ENCODE peak calls at places on chromosomes 4 and X, in six cellular contexts. Y is GM12891, X is H1, M is K562, L is HepG2, B is GM12878. K is an unnamed sample.

GRCh38 chr4:73943555-73943954 is 38.3 kb downstream of the PF4 start:
- DNase-seq in Y (no peak), X (peak), M (no peak), L (no peak), B (no peak), K (no peak)

GRCh38 chr4:139555073-139555704 is 830 bp downstream of the SETD7 start:
- DNase-seq in Y (peak), X (peak), M (peak), L (no peak), B (no peak), K (peak)

GRCh38 chr4:38967260-38968095 is 64.7 kb downstream of the TMEM156 start:
- DNase-seq in Y (no peak), X (no peak), M (no peak), L (peak), B (no peak), K (no peak)

GRCh38 chrX:47239199-47239598 is 6.4 kb downstream of the USP11 start:
- DNase-seq in Y (no peak), X (no peak), M (no peak), L (no peak), B (no peak), K (no peak)

GRCh38 chr4:9898596-9899345 is 117.3 kb downstream of the DRD5 start:
- DNase-seq in Y (peak), X (peak), M (no peak), L (peak), B (no peak), K (no peak)

GRCh38 chr4:3489451-3489962 is 26.4 kb downstream of the DOK7 start:
- DNase-seq in Y (no peak), X (no peak), M (no peak), L (no peak), B (no peak), K (no peak)

GRCh38 chrX:103404225-103405008 is 28.1 kb downstream of the BEX3 start:
- DNase-seq in Y (peak), X (peak), M (peak), L (peak), B (peak), K (no peak)

GRCh38 chr4:87354168-87355102 is 31.8 kb upstream of the HSD17B13 start:
- DNase-seq in Y (no peak), X (no peak), M (no peak), L (no peak), B (no peak), K (no peak)

GRCh38 chr4:113708250-113708649 is 53.3 kb downstream of the CAMK2D start:
- DNase-seq in Y (no peak), X (no peak), M (no peak), L (no peak), B (no peak), K (no peak)

GRCh38 chr4:13547563-13548041 is 3.3 kb upstream of the NKX3-2 start:
- DNase-seq in Y (peak), X (peak), M (no peak), L (no peak), B (no peak), K (peak)

GRCh38 chr4:86497980-86498379 is 96.1 kb upstream of the PTPN13 start:
- DNase-seq in Y (no peak), X (no peak), M (no peak), L (no peak), B (no peak), K (no peak)

GRCh38 chrX:100615015-100615414 is 21.6 kb downstream of the TSPAN6 start:
- DNase-seq in Y (no peak), X (no peak), M (no peak), L (peak), B (peak), K (no peak)

GRCh38 chr4:162510115-162510514 is 346.3 kb upstream of the FSTL5 start:
- DNase-seq in Y (no peak), X (no peak), M (no peak), L (no peak), B (no peak), K (no peak)

GRCh38 chrX:71577682-71578081 is 555 bp upstream of the GCNA start:
- DNase-seq in Y (no peak), X (no peak), M (peak), L (no peak), B (no peak), K (no peak)

GRCh38 chr4:128162434-128162833 is 101.3 kb downstream of the LARP1B start:
- DNase-seq in Y (no peak), X (no peak), M (no peak), L (no peak), B (no peak), K (no peak)

GRCh38 chrX:437636-438390 is 51.1 kb upstream of the PPP2R3B start:
- DNase-seq in Y (no peak), X (no peak), M (no peak), L (no peak), B (no peak), K (no peak)

GRCh38 chrX:153793291-153793690 is 884 bp downstream of the IDH3G start:
- DNase-seq in Y (no peak), X (no peak), M (peak), L (no peak), B (no peak), K (no peak)

GRCh38 chrX:153794897-153795816 is 689 bp downstream of the SSR4 start:
- DNase-seq in Y (no peak), X (no peak), M (peak), L (no peak), B (no peak), K (no peak)

GRCh38 chrX:153791104-153791852 is 2.9 kb downstream of the IDH3G start:
- DNase-seq in Y (no peak), X (no peak), M (peak), L (no peak), B (no peak), K (no peak)

GRCh38 chrX:153792368-153792767 is 1.8 kb downstream of the IDH3G start:
- DNase-seq in Y (no peak), X (no peak), M (no peak), L (no peak), B (no peak), K (no peak)

DNA sequence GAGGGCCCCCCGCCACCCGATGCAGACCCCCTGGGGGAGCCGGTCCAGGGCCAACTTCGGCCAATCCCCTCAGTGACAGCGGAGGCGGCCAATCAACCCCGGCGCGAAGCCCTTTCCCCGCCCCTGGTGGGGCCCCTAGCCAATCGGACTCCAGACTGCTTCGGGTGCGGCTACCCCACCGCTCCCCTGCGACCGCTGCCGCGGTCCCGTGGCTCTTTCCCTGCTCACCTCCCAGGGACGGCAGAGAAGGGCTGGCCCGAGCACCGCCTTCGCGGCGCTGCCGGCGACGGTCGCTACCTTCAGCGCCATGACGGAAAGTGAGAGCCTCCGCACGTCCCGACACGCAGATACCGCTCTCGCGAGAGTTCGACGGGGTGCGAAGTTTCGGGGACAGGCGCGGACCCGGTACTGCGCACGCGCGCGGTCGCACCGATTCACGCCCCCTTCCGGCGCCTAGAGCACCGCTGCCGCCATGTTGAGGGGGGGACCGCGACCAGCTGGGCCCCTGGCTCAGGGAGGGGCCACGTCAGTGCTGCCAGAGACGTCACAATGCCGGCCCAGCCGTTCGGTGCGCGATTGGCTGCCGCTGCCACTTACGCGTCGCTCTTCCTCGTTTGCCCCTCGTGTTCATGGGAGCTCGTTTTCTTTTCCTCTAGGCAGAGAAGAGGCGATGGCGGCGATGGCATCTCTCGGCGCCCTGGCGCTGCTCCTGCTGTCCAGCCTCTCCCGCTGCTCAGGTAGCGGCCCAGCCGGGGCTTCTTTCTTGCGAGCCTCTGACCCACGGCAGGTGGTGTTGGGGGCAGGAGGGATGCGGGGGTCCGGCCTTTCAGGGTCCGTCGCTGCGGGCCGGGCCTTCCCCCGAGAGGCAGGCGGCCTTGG is at the start of the genes IDH3G and SSR4:
- DNase-seq in Y (peak), X (peak), M (peak), L (peak), B (peak), K (peak)
- TF ChIP-seq POLR2A in Y (peak), X (no peak), M (peak), L (no peak), B (peak), K (peak)

GRCh38 chrX:109283870-109284269 is 198.0 kb downstream of the GUCY2F start:
- DNase-seq in Y (no peak), X (no peak), M (no peak), L (no peak), B (no peak), K (no peak)

DNA sequence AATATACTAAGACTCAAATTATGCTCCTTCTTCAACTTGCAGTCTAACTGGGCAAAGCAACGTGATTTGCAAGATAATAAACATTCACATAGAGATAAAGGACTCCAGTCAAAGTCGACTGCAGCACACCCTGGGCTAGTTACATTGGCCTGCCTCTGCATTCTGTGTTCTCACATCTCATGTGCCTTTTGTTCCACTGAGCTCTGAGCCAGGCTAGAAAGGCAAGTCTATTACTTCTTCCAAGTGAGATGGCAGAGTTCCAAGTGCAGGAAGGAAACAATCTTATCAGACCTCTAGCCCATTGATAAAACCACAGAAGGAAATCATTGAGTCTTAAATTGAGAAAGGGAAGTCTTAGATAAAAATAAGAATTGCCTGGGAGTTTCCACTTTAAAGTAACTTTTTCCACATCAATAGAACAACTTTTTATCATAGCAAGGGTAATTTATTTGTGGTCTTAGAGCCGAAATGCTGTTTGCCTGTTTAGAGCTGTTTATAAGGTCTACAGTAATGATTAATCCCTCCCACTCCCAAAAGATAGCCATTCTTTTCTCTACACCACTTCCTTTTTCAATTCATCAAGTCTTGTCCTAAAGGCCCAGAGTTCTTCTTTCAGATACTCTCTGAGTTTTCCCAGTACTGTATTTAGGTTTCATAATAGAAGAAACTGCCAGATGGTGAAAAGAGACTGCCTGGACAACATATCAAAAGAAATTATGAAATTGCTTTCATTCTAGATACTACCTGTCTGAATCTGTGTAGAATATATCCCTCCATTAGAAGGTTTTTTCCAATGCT is 200.2 kb downstream of the GUCY2F start:
- DNase-seq in Y (no peak), X (no peak), M (no peak), L (no peak), B (no peak), K (no peak)
- TF ChIP-seq TAF1 in Y (no peak), X (no peak), M (no peak), L (no peak), B (no peak), K (no peak)

GRCh38 chrX:56764975-56765791 is 36.1 kb downstream of the NBDY start:
- DNase-seq in Y (no peak), X (peak), M (no peak), L (no peak), B (no peak), K (no peak)

GRCh38 chrX:56765816-56766553 is 36.9 kb downstream of the NBDY start:
- DNase-seq in Y (no peak), X (no peak), M (no peak), L (no peak), B (no peak), K (no peak)

GRCh38 chrX:56762707-56763555 is 33.9 kb downstream of the NBDY start:
- DNase-seq in Y (no peak), X (no peak), M (no peak), L (no peak), B (no peak), K (no peak)

GRCh38 chrX:56763556-56764152 is 34.6 kb downstream of the NBDY start:
- DNase-seq in Y (no peak), X (peak), M (no peak), L (peak), B (no peak), K (no peak)

DNA sequence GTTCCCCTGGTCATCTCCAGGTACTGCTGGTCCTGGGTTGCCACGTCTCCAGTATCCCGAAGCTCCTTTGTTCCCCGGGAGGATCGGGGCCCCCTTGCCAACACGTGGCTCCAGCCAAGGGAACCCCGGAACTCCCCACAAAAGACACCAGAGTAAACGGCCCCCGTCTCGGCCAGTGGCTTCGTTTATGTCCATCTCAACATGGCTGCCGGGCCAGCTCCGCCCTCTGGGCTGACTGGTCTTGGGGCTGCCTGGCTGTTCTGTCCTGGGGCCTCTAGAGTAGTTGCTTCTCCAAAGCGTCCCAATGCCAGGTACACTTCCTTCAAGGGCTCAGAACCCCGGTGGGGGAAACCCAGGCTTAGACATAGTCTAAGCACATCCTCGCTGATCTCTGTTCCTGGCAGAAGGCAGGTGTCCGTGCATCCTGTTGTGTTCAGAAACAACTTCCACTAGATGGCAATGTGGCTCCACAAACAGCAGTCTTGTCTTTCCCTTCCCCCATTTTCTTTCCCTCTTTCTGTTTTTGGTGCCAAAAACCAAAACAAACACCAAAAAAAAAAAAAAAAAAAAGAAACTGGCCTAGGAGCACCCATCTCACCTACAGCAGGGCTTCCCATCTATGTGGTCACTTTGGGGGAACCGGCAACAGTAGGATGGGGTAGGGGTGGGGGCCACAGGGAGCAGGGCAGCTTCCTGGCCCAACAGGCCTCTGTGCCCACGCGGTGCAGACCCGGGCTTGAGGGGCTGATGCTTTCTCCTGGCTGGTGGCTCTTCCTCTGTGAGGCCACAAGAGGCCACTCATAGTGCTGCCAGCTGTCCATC is 35.3 kb downstream of the NBDY start:
- DNase-seq in Y (no peak), X (peak), M (peak), L (peak), B (peak), K (no peak)
- TF ChIP-seq POLR2AphosphoS5 in Y (no peak), X (no peak), M (no peak), L (no peak), B (no peak), K (no peak)

DNA sequence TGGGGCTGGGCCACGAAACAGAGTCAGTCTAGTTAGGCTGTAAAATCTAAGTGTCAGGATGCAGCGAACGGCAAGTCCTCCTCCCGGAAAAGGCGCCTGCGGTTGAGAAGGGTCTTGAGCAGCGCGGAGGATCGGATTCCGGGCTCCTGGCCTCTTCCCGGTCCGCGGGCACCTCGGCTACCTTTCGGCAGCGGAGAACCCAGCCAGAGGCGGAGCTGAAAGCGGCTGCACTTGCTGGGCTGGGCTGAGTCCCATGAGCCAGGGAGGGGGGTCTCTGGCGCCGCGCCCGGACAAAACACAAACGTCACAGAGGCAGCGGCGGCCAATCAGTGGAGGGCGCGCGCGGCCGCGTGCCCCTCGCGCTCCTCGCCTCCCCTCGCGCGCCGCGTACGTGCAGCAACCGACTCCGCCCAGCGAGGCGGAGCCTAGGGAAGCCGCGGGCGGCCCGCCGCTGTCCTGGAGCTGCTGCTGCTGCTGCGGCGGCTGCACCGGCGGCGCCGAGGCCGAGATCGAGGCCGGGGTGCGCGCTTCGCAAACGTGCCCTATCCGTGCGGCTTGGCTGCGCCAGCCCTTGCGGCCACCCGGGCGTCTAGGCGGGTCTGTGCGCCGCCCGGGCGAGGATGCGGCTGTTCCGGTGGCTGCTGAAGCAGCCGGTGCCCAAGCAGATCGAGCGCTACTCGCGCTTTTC is at the start of gene PDK3:
- DNase-seq in Y (peak), X (peak), M (peak), L (peak), B (peak), K (peak)
- TF ChIP-seq POLR2A in Y (no peak), X (peak), M (no peak), L (peak), B (peak), K (peak)

GRCh38 chrX:112513154-112513553 is 166.6 kb downstream of the LHFPL1 start:
- DNase-seq in Y (no peak), X (no peak), M (no peak), L (no peak), B (no peak), K (no peak)
- TF ChIP-seq TAF1 in Y (no peak), X (no peak), M (no peak), L (no peak), B (no peak), K (no peak)

DNA sequence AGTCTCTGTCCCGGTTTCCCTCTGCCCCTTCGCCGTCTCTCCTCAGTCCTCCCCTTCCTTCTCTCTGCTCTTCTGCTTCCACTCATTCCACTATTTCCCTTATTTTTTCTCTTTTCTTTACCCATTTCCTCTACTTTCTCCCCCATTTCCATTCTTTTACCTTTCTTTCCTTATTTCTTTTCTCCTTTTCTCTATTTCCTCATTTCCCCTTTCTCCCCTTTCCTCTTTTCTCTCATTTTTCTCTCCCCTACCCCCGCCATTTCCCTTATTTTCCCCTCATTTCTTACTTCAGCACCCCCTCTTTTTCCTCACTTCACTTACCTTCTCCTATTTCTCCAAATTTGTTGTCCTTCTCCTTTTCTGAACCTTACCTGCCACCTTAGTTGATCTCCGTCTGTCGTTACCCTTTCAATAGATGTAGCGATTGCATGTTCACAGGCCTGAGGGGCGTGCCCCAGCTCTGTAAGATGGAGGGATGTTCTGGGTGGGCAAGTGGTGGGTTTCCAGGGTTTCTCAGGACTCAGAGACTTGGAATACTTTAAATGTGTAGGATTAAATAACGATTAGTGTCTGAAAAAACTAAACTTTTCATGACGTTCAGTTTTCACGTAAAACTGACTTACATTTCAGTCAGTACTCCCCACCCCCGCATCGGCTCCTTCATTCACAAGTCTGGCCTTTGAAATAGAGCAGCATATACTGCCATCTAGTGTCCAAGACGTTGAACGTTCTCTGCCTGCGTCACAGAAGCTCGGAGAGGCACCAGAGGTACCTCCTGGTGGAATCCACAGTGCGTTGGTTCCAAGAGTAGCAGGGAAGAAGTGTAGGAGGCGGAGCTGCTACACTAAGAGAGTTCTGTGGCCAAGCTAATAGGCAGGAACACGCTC is 641 bp upstream of the NCBP2L start:
- DNase-seq in Y (peak), X (peak), M (peak), L (peak), B (peak), K (peak)
- TF ChIP-seq POLR2AphosphoS5 in Y (no peak), X (no peak), M (no peak), L (no peak), B (no peak), K (no peak)

GRCh38 chr4:24980064-24980690 is 50.6 kb downstream of the LGI2 start:
- DNase-seq in Y (peak), X (peak), M (peak), L (peak), B (peak), K (peak)
- TF ChIP-seq POLR2A in Y (no peak), X (no peak), M (no peak), L (no peak), B (no peak), K (no peak)

GRCh38 chr4:168945291-168945690 is 64.8 kb downstream of the CBR4 start:
- DNase-seq in Y (no peak), X (no peak), M (no peak), L (no peak), B (no peak), K (no peak)

DNA sequence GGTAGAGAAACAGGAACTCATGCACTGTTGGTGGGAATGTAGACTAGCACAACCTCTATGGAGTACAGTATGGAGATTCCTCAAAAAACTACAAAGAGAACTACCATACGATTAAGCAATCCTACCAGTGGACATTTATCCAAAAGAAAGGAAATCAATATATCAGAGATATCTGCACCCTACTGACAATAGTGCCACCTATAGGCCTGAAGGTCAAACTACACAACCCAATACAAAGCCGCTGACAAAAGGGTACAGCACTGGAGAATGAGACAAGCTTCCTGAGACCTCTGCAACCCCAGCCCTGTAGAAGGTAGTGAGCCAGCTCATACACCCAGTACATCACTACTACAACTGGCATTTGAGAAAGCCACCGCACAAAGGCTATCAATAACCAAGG is 67.1 kb downstream of the CBR4 start:
- DNase-seq in Y (no peak), X (peak), M (peak), L (no peak), B (no peak), K (no peak)
- TF ChIP-seq TAF1 in Y (no peak), X (no peak), M (no peak), L (no peak), B (no peak), K (no peak)

K was measured in GM12892.